ENCODE peak calls at places on chromosomes 5 and 9, in four cellular contexts. X is trophoblast cell, F is A673, H is PC-9. K is an unnamed sample.

GRCh38 chr9:113653746-113654604 is 190.4 kb downstream of the RGS3 start:
- DNase-seq in X (no peak), F (no peak), H (no peak), K (no peak)

GRCh38 chr5:174084691-174085154 is 39.2 kb downstream of the NSG2 start:
- DNase-seq in X (no peak), F (no peak), H (no peak), K (no peak)

GRCh38 chr5:37735649-37736347 is 104.0 kb downstream of the GDNF start:
- DNase-seq in X (no peak), F (peak; percentile 82), H (no peak), K (no peak)

GRCh38 chr5:56410696-56411095 is 177.6 kb upstream of the ANKRD55 start:
- DNase-seq in X (no peak), F (no peak), H (no peak), K (no peak)

GRCh38 chr9:33151007-33151557 is 16.1 kb downstream of the B4GALT1 start:
- DNase-seq in X (peak; percentile 59), F (peak; percentile 93), H (peak; percentile 87), K (no peak)

GRCh38 chr5:115440782-115441451 is 103.7 kb downstream of the FEM1C start:
- DNase-seq in X (peak; percentile 54), F (no peak), H (peak; percentile 45), K (no peak)

GRCh38 chr5:77851229-77852067 is 75.3 kb upstream of the TBCA start:
- DNase-seq in X (peak; percentile 66), F (peak; percentile 42), H (no peak), K (no peak)

GRCh38 chr9:122239722-122240121 is 11.0 kb upstream of the LHX6 start:
- DNase-seq in X (no peak), F (no peak), H (no peak), K (no peak)

GRCh38 chr5:134143964-134144941 is 29.8 kb downstream of the TCF7 start:
- DNase-seq in X (peak; percentile 93), F (no peak), H (no peak), K (no peak)

GRCh38 chr5:79962580-79963222 is 28.4 kb downstream of the MTX3 start:
- DNase-seq in X (no peak), F (no peak), H (no peak), K (no peak)

GRCh38 chr5:10034008-10034407 is 215.7 kb downstream of the ATPSCKMT start:
- DNase-seq in X (no peak), F (no peak), H (no peak), K (no peak)

GRCh38 chr5:146878471-146879172 is at the start of gene PPP2R2B:
- DNase-seq in X (peak; percentile 38), F (peak; percentile 61), H (no peak), K (no peak)

GRCh38 chr9:130354806-130355205 is 89.2 kb downstream of the HMCN2 start:
- DNase-seq in X (no peak), F (no peak), H (no peak), K (no peak)

GRCh38 chr5:3671366-3671765 is 75.7 kb downstream of the IRX1 start:
- DNase-seq in X (no peak), F (no peak), H (no peak), K (no peak)

GRCh38 chr5:178651046-178651810 is 24.4 kb upstream of the CLK4 start:
- DNase-seq in X (peak; percentile 56), F (no peak), H (peak; percentile 66), K (no peak)

GRCh38 chr5:14712131-14712530 is 47.6 kb downstream of the OTULIN start:
- DNase-seq in X (no peak), F (no peak), H (no peak), K (no peak)

GRCh38 chr5:97377582-97377981 is 194.5 kb upstream of the RIOK2 start:
- DNase-seq in X (no peak), F (no peak), H (no peak), K (no peak)

GRCh38 chr5:97375959-97376358 is 192.9 kb upstream of the RIOK2 start:
- DNase-seq in X (peak; percentile 3), F (no peak), H (no peak), K (no peak)
- H3K4me1 ChIP-seq in X (no peaks in the 10 kb centered on the region), F (no peaks in the 10 kb centered on the region), H (no peaks in the 10 kb centered on the region), K (no peaks in the 10 kb centered on the region)

DNA sequence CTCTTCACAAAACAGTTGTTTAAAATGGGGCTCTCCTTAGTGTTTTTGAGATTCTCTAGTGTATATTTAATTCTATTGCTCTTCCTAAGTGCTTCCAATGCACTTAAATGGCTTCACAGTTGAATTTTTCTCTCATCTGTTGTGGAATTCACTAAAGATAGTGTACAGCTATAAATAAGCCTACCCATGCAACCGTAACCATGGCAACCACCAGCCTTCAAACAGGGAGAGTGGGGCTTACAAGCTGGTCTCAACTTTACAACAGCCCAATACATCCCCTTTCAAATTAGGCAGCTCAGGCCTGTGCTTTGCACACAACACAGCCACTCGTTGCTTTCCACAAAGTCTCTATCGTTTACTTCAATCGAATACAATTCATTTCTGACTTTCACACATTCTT is 144.0 kb upstream of the PLPPR1 start:
- DNase-seq in X (no peak), F (no peak), H (no peak), K (no peak)
- H3K4me1 ChIP-seq in X (no peaks in the 10 kb centered on the region), F (no peaks in the 10 kb centered on the region), H (no peaks in the 10 kb centered on the region), K (no peaks in the 10 kb centered on the region)

GRCh38 chr5:32678472-32678871 is 32.6 kb upstream of the NPR3 start:
- DNase-seq in X (no peak), F (no peak), H (no peak), K (no peak)
- H3K4me1 ChIP-seq in X (no peaks in the 10 kb centered on the region), F (no peaks in the 10 kb centered on the region), H (no peaks in the 10 kb centered on the region), K (no peaks in the 10 kb centered on the region)

GRCh38 chr9:92990461-92990860 is 43.1 kb downstream of the FGD3 start:
- DNase-seq in X (no peak), F (no peak), H (no peak), K (no peak)
- H3K4me1 ChIP-seq in X (peaks cover 6% of the 10 kb centered on the region), F (no peaks in the 10 kb centered on the region), H (peaks cover 41% of the 10 kb centered on the region), K (no peaks in the 10 kb centered on the region)

DNA sequence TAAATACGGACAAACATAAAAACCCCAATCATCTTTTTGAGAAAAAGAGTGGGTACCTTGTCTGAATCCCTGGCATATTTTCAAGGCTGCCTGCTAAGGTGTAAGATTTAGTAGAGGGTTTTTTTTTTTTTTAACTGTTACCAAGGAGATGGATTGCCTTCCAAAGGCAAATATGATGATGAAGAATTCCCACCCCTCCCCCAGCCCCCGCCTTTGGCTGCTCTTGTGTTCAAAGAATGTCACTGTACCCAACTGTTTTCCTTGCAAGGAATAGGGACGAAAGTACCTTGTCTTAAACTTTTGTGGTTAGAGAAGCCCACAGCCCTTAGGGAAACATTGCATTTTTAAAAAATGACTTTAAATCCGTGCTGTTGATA is 31.3 kb downstream of the ARHGAP26 start:
- DNase-seq in X (no peak), F (no peak), H (no peak), K (no peak)
- H3K4me1 ChIP-seq in X (peaks cover 3% of the 10 kb centered on the region), F (no peaks in the 10 kb centered on the region), H (no peaks in the 10 kb centered on the region), K (no peaks in the 10 kb centered on the region)

DNA sequence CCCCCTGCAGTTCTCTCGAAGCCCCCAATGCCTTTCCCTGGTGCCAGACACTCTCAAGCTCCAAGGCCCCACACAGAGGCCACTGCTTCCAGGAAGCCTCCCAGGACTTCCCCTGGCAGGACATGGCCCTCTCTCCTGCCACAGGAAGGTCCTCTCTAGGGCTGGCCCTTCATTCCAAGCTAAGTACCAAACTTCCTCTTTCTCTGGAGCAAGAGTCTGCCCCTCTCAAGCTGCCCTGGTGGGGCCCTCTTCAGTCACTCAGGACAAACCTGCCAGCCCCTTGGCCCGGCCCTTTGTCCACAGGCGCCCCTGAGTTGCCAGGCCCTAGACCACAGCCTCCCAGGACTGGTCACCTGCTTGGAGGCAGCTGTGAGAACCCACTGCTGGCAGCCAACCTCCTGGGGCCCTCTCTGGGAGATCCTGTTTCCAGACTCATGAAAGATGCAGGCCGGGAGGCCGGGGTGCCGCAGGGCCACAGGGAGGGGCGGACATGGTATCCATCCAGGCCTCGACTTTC is 6.6 kb downstream of the NINJ1 start:
- DNase-seq in X (no peak), F (no peak), H (no peak), K (no peak)
- H3K4me1 ChIP-seq in X (peaks cover 20% of the 10 kb centered on the region), F (no peaks in the 10 kb centered on the region), H (peaks cover 12% of the 10 kb centered on the region), K (no peaks in the 10 kb centered on the region)

DNA sequence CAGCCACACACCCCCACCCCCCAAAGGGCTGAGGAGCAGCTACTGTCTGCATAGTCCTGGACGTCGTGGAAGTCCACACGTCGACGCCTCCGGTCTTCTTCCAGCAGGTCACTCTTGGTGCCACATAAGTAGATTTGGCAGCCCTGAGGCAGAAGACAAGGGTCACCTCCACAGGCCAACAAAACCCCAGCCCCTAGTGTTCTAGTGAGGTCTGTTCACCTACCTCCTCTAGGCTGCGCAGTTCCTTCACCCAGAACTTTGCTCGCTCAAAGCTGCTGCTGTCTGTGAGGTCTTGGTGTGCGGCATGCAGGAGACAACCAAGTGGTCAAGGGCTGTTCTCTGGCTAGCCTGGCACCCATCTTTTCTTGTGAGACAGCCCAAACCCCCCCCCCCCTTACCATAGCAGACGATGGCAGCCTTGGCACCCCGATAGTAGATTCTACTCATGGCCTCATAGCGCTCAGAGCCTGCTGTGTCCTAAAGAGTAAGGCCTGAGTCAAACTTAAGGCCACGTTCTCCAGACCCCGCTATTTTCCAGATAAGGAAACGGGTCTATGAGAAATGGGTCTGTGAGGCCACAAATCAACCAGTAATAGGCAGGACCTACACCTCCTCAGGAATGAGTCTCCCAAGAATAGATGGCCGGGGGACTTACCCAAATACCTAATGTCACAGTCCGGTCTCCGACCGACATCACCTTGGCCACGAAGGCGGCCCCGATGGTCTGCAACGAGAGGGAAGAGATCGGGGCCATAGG is 987 bp downstream of the RAB24 start:
- DNase-seq in X (peak; percentile 65), F (no peak), H (no peak), K (peak; percentile 53)
- H3K4me1 ChIP-seq in X (peaks cover 23% of the 10 kb centered on the region), F (peaks cover 10% of the 10 kb centered on the region), H (peaks cover 40% of the 10 kb centered on the region), K (peaks cover 64% of the 10 kb centered on the region)

K was measured in Karpas-422.